ENCODE peak calls at places on chromosomes 5 and 9, in seven cellular contexts. One of them, this sample, is unnamed.

GRCh38 chr5:134692722-134693121 is 44.1 kb downstream of the SEC24A start:
- DNase-seq in cardiac muscle cell: no peak
- DNase-seq in psoas muscle: no peak
- DNase-seq in CD4-positive, alpha-beta T cell: no peak
- DNase-seq in cardiac fibroblast: no peak
- DNase-seq in Peyer's patch: no peak
- DNase-seq in astrocyte: no peak
- DNase-seq in this sample: no peak

GRCh38 chr9:136016221-136016881 is 55.2 kb upstream of the UBAC1 start:
- DNase-seq in cardiac muscle cell: no peak
- DNase-seq in psoas muscle: peak; percentile 9
- DNase-seq in CD4-positive, alpha-beta T cell: no peak
- DNase-seq in cardiac fibroblast: no peak
- DNase-seq in Peyer's patch: no peak
- DNase-seq in astrocyte: no peak
- DNase-seq in this sample: no peak

GRCh38 chr5:125696762-125697161 is 726.4 kb upstream of the GRAMD2B start:
- DNase-seq in cardiac muscle cell: peak; percentile 82
- DNase-seq in psoas muscle: no peak
- DNase-seq in CD4-positive, alpha-beta T cell: no peak
- DNase-seq in cardiac fibroblast: peak; percentile 73
- DNase-seq in Peyer's patch: no peak
- DNase-seq in astrocyte: peak; percentile 97
- DNase-seq in this sample: peak; percentile 51

GRCh38 chr5:44660251-44660650 is 148.5 kb upstream of the MRPS30 start:
- DNase-seq in cardiac muscle cell: no peak
- DNase-seq in psoas muscle: no peak
- DNase-seq in CD4-positive, alpha-beta T cell: no peak
- DNase-seq in cardiac fibroblast: no peak
- DNase-seq in Peyer's patch: no peak
- DNase-seq in astrocyte: no peak
- DNase-seq in this sample: peak; percentile 9

GRCh38 chr9:98913044-98913443 is 30.7 kb upstream of the COL15A1 start:
- DNase-seq in cardiac muscle cell: no peak
- DNase-seq in psoas muscle: no peak
- DNase-seq in CD4-positive, alpha-beta T cell: no peak
- DNase-seq in cardiac fibroblast: no peak
- DNase-seq in Peyer's patch: no peak
- DNase-seq in astrocyte: no peak
- DNase-seq in this sample: no peak

GRCh38 chr9:86324308-86324707 is 29.9 kb downstream of the TUT7 start:
- DNase-seq in cardiac muscle cell: peak; percentile 79
- DNase-seq in psoas muscle: no peak
- DNase-seq in CD4-positive, alpha-beta T cell: no peak
- DNase-seq in cardiac fibroblast: peak; percentile 73
- DNase-seq in Peyer's patch: no peak
- DNase-seq in astrocyte: peak; percentile 50
- DNase-seq in this sample: no peak

GRCh38 chr5:156120777-156121176 is 206.2 kb upstream of the SGCD start:
- DNase-seq in cardiac muscle cell: no peak
- DNase-seq in psoas muscle: no peak
- DNase-seq in CD4-positive, alpha-beta T cell: no peak
- DNase-seq in cardiac fibroblast: no peak
- DNase-seq in Peyer's patch: no peak
- DNase-seq in astrocyte: peak; percentile 53
- DNase-seq in this sample: no peak

GRCh38 chr9:129328357-129329103 is 150.5 kb upstream of the IER5L start:
- DNase-seq in cardiac muscle cell: peak; percentile 83
- DNase-seq in psoas muscle: no peak
- DNase-seq in CD4-positive, alpha-beta T cell: no peak
- DNase-seq in cardiac fibroblast: peak; percentile 82
- DNase-seq in Peyer's patch: no peak
- DNase-seq in astrocyte: no peak
- DNase-seq in this sample: no peak

GRCh38 chr9:5976668-5977397 is 38.6 kb downstream of the RANBP6 start:
- DNase-seq in cardiac muscle cell: no peak
- DNase-seq in psoas muscle: no peak
- DNase-seq in CD4-positive, alpha-beta T cell: no peak
- DNase-seq in cardiac fibroblast: peak; percentile 5
- DNase-seq in Peyer's patch: no peak
- DNase-seq in astrocyte: no peak
- DNase-seq in this sample: no peak

GRCh38 chr5:119049824-119050449 is 20.9 kb upstream of the DMXL1 start:
- DNase-seq in cardiac muscle cell: peak; percentile 82
- DNase-seq in psoas muscle: no peak
- DNase-seq in CD4-positive, alpha-beta T cell: no peak
- DNase-seq in cardiac fibroblast: peak; percentile 80
- DNase-seq in Peyer's patch: no peak
- DNase-seq in astrocyte: peak; percentile 76
- DNase-seq in this sample: peak; percentile 52

GRCh38 chr9:82621446-82621845 is 441.5 kb downstream of the RASEF start:
- DNase-seq in cardiac muscle cell: no peak
- DNase-seq in psoas muscle: no peak
- DNase-seq in CD4-positive, alpha-beta T cell: no peak
- DNase-seq in cardiac fibroblast: no peak
- DNase-seq in Peyer's patch: no peak
- DNase-seq in astrocyte: peak; percentile 31
- DNase-seq in this sample: peak; percentile 69

GRCh38 chr9:130058154-130058553 is 4.4 kb downstream of the GPR107 start:
- DNase-seq in cardiac muscle cell: peak; percentile 20
- DNase-seq in psoas muscle: no peak
- DNase-seq in CD4-positive, alpha-beta T cell: no peak
- DNase-seq in cardiac fibroblast: no peak
- DNase-seq in Peyer's patch: no peak
- DNase-seq in astrocyte: no peak
- DNase-seq in this sample: no peak

GRCh38 chr5:120164037-120164436 is 300.1 kb upstream of the PRR16 start:
- DNase-seq in cardiac muscle cell: no peak
- DNase-seq in psoas muscle: no peak
- DNase-seq in CD4-positive, alpha-beta T cell: no peak
- DNase-seq in cardiac fibroblast: no peak
- DNase-seq in Peyer's patch: no peak
- DNase-seq in astrocyte: no peak
- DNase-seq in this sample: no peak

GRCh38 chr5:90233496-90233895 is 176.1 kb downstream of the CETN3 start:
- DNase-seq in cardiac muscle cell: no peak
- DNase-seq in psoas muscle: no peak
- DNase-seq in CD4-positive, alpha-beta T cell: no peak
- DNase-seq in cardiac fibroblast: no peak
- DNase-seq in Peyer's patch: no peak
- DNase-seq in astrocyte: peak; percentile 3
- DNase-seq in this sample: no peak

GRCh38 chr5:116573617-116574431 is 799 bp downstream of the SEMA6A start:
- DNase-seq in cardiac muscle cell: no peak
- DNase-seq in psoas muscle: peak; percentile 25
- DNase-seq in CD4-positive, alpha-beta T cell: no peak
- DNase-seq in cardiac fibroblast: peak; percentile 18
- DNase-seq in Peyer's patch: no peak
- DNase-seq in astrocyte: no peak
- DNase-seq in this sample: no peak

GRCh38 chr5:116574682-116575634 is at the start of gene SEMA6A:
- DNase-seq in cardiac muscle cell: peak; percentile 91
- DNase-seq in psoas muscle: peak; percentile 88
- DNase-seq in CD4-positive, alpha-beta T cell: no peak
- DNase-seq in cardiac fibroblast: peak; percentile 93
- DNase-seq in Peyer's patch: peak; percentile 46
- DNase-seq in astrocyte: peak; percentile 81
- DNase-seq in this sample: peak; percentile 84

GRCh38 chr5:116573279-116573616 is 1.4 kb downstream of the SEMA6A start:
- DNase-seq in cardiac muscle cell: no peak
- DNase-seq in psoas muscle: peak; percentile 34
- DNase-seq in CD4-positive, alpha-beta T cell: no peak
- DNase-seq in cardiac fibroblast: peak; percentile 10
- DNase-seq in Peyer's patch: no peak
- DNase-seq in astrocyte: no peak
- DNase-seq in this sample: no peak

GRCh38 chr5:116571568-116572321 is 2.9 kb downstream of the SEMA6A start:
- DNase-seq in cardiac muscle cell: no peak
- DNase-seq in psoas muscle: no peak
- DNase-seq in CD4-positive, alpha-beta T cell: no peak
- DNase-seq in cardiac fibroblast: no peak
- DNase-seq in Peyer's patch: no peak
- DNase-seq in astrocyte: no peak
- DNase-seq in this sample: no peak

DNA sequence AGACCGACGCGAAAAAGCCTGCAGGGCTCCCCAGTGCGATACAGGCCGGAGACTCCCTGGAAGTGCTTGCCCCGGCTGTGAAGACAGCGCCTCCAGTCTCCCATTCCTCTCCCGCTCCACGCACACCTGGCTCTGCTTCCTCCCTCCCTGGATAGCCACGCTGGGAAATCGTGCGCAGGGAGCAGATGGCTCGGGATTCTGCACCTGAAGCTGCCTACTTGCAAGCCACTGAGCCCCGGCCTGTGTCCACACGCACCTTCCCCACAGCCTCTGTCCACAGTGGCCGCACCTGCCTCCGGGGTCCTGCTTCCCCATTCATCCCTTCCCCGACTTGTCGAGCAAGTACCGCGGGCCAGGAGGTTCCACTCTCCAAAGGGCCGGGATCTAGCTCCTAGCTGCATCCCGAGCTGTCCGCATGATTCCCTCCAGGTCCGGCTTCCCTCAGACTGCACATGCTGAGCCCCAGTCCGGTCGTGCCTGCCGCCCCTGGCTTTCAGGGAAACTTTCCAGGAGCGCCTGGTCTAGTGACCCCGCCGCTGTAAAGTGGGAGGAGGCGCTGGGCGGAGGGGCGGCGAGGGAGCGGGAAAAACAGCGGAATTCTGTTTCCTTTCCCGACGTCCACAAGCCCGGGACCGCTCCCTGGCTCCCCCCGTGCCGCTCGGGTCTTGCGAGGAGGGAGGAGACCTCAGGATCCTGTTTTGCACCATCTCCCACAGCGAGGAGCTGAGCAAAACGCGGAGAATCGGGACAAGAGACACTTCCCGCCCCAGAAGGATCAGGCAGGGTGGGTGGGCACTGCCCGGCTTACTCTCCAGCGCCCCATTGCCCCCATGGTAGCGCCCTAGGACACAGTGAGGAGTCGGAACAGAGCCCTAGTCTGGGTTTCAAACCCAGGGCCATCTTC is 2.0 kb downstream of the SEMA6A start:
- DNase-seq in cardiac muscle cell: no peak
- DNase-seq in psoas muscle: peak; percentile 25
- DNase-seq in CD4-positive, alpha-beta T cell: no peak
- DNase-seq in cardiac fibroblast: peak; percentile 20
- DNase-seq in Peyer's patch: no peak
- DNase-seq in astrocyte: no peak
- DNase-seq in this sample: no peak
- TF ChIP-seq CTCF in cardiac muscle cell: no peak
- TF ChIP-seq CTCF in psoas muscle: no peak
- TF ChIP-seq CTCF in CD4-positive, alpha-beta T cell: no peak
- TF ChIP-seq CTCF in cardiac fibroblast: no peak
- TF ChIP-seq CTCF in Peyer's patch: no peak
- TF ChIP-seq CTCF in astrocyte: no peak
- TF ChIP-seq CTCF in this sample: no peak

GRCh38 chr9:78130004-78130403 is 98.4 kb upstream of the GNAQ start:
- DNase-seq in cardiac muscle cell: peak; percentile 50
- DNase-seq in psoas muscle: no peak
- DNase-seq in CD4-positive, alpha-beta T cell: no peak
- DNase-seq in cardiac fibroblast: peak; percentile 61
- DNase-seq in Peyer's patch: no peak
- DNase-seq in astrocyte: peak; percentile 38
- DNase-seq in this sample: peak; percentile 42
- TF ChIP-seq CTCF in cardiac muscle cell: peak; percentile 26
- TF ChIP-seq CTCF in psoas muscle: no peak
- TF ChIP-seq CTCF in CD4-positive, alpha-beta T cell: no peak
- TF ChIP-seq CTCF in cardiac fibroblast: no peak
- TF ChIP-seq CTCF in Peyer's patch: no peak
- TF ChIP-seq CTCF in astrocyte: no peak
- TF ChIP-seq CTCF in this sample: peak; percentile 9

GRCh38 chr5:98794001-98794400 is 20.5 kb downstream of the RGMB start:
- DNase-seq in cardiac muscle cell: no peak
- DNase-seq in psoas muscle: no peak
- DNase-seq in CD4-positive, alpha-beta T cell: no peak
- DNase-seq in cardiac fibroblast: no peak
- DNase-seq in Peyer's patch: no peak
- DNase-seq in astrocyte: no peak
- DNase-seq in this sample: no peak

GRCh38 chr5:98791928-98792580 is 18.6 kb downstream of the RGMB start:
- DNase-seq in cardiac muscle cell: no peak
- DNase-seq in psoas muscle: no peak
- DNase-seq in CD4-positive, alpha-beta T cell: no peak
- DNase-seq in cardiac fibroblast: no peak
- DNase-seq in Peyer's patch: no peak
- DNase-seq in astrocyte: no peak
- DNase-seq in this sample: no peak

GRCh38 chr5:98794414-98795080 is 21.1 kb downstream of the RGMB start:
- DNase-seq in cardiac muscle cell: no peak
- DNase-seq in psoas muscle: no peak
- DNase-seq in CD4-positive, alpha-beta T cell: no peak
- DNase-seq in cardiac fibroblast: no peak
- DNase-seq in Peyer's patch: no peak
- DNase-seq in astrocyte: no peak
- DNase-seq in this sample: no peak

GRCh38 chr5:98795243-98795642 is 21.8 kb downstream of the RGMB start:
- DNase-seq in cardiac muscle cell: no peak
- DNase-seq in psoas muscle: no peak
- DNase-seq in CD4-positive, alpha-beta T cell: no peak
- DNase-seq in cardiac fibroblast: no peak
- DNase-seq in Peyer's patch: no peak
- DNase-seq in astrocyte: no peak
- DNase-seq in this sample: no peak

DNA sequence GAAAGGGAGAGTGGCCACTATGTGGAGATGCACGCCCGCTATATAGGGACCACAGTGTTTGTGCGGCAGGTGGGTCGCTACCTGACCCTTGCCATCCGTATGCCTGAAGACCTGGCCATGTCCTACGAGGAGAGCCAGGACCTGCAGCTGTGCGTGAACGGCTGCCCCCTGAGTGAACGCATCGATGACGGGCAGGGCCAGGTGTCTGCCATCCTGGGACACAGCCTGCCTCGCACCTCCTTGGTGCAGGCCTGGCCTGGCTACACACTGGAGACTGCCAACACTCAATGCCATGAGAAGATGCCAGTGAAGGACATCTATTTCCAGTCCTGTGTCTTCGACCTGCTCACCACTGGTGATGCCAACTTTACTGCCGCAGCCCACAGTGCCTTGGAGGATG is 19.8 kb downstream of the RGMB start:
- DNase-seq in cardiac muscle cell: no peak
- DNase-seq in psoas muscle: no peak
- DNase-seq in CD4-positive, alpha-beta T cell: no peak
- DNase-seq in cardiac fibroblast: no peak
- DNase-seq in Peyer's patch: no peak
- DNase-seq in astrocyte: no peak
- DNase-seq in this sample: no peak
- TF ChIP-seq CTCF in cardiac muscle cell: no peak
- TF ChIP-seq CTCF in psoas muscle: no peak
- TF ChIP-seq CTCF in CD4-positive, alpha-beta T cell: no peak
- TF ChIP-seq CTCF in cardiac fibroblast: no peak
- TF ChIP-seq CTCF in Peyer's patch: no peak
- TF ChIP-seq CTCF in astrocyte: no peak
- TF ChIP-seq CTCF in this sample: no peak

DNA sequence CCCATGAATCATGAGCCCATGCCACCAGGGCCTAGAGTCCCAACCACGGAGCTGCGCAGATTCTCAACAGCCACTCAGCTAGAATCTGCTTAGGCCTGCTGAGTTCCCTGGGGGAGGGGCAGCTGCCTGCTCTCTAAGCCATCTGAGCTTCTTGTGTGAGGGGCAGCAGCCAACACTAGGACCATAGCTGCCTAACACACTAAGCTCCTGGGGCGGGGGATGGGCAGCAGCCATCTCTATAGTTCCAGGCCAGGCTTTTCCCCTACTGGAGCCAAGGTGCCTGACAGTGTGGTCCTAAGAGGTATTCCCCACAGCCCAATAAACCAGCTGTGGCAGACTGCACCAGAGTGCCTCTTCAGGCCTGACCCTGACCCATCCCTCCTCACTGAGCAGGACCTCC is 255.9 kb upstream of the ACO1 start:
- DNase-seq in cardiac muscle cell: no peak
- DNase-seq in psoas muscle: no peak
- DNase-seq in CD4-positive, alpha-beta T cell: no peak
- DNase-seq in cardiac fibroblast: no peak
- DNase-seq in Peyer's patch: no peak
- DNase-seq in astrocyte: no peak
- DNase-seq in this sample: no peak
- TF ChIP-seq CTCF in cardiac muscle cell: no peak
- TF ChIP-seq CTCF in psoas muscle: no peak
- TF ChIP-seq CTCF in CD4-positive, alpha-beta T cell: no peak
- TF ChIP-seq CTCF in cardiac fibroblast: no peak
- TF ChIP-seq CTCF in Peyer's patch: no peak
- TF ChIP-seq CTCF in astrocyte: no peak
- TF ChIP-seq CTCF in this sample: no peak